ENCODE peak calls at places on chromosomes 13 and 19, in four cellular contexts. One of them, this sample, is unnamed.

GRCh38 chr13:108609353-108609752 is 20.1 kb upstream of the MYO16 start:
- ATAC-seq in upper lobe of left lung: peak
- ATAC-seq in body of pancreas: no peak
- ATAC-seq in stimulated activated memory B cell treated with anti-CD40 and anti-IgM and Interleukin-4, amounts not matched to agents 10 μg/mL and 1 μg/mL and 100 μg/mL, for 72 hours: no peak
- ATAC-seq in this sample: no peak

GRCh38 chr13:46097015-46097414 is 7.8 kb downstream of the CPB2 start:
- ATAC-seq in upper lobe of left lung: no peak
- ATAC-seq in body of pancreas: peak
- ATAC-seq in stimulated activated memory B cell treated with anti-CD40 and anti-IgM and Interleukin-4, amounts not matched to agents 10 μg/mL and 1 μg/mL and 100 μg/mL, for 72 hours: no peak
- ATAC-seq in this sample: no peak

GRCh38 chr19:50777830-50778303 is 7.6 kb downstream of the GPR32 start:
- ATAC-seq in upper lobe of left lung: no peak
- ATAC-seq in body of pancreas: no peak
- ATAC-seq in stimulated activated memory B cell treated with anti-CD40 and anti-IgM and Interleukin-4, amounts not matched to agents 10 μg/mL and 1 μg/mL and 100 μg/mL, for 72 hours: no peak
- ATAC-seq in this sample: no peak

GRCh38 chr19:57829316-57829715 is 783 bp upstream of the ZNF587B start:
- ATAC-seq in upper lobe of left lung: no peak
- ATAC-seq in body of pancreas: no peak
- ATAC-seq in stimulated activated memory B cell treated with anti-CD40 and anti-IgM and Interleukin-4, amounts not matched to agents 10 μg/mL and 1 μg/mL and 100 μg/mL, for 72 hours: no peak
- ATAC-seq in this sample: no peak

GRCh38 chr13:35479223-35479536 is 2.7 kb upstream of the MAB21L1 start:
- ATAC-seq in upper lobe of left lung: no peak
- ATAC-seq in body of pancreas: no peak
- ATAC-seq in stimulated activated memory B cell treated with anti-CD40 and anti-IgM and Interleukin-4, amounts not matched to agents 10 μg/mL and 1 μg/mL and 100 μg/mL, for 72 hours: no peak
- ATAC-seq in this sample: no peak

GRCh38 chr19:1106841-1107654 is 3.3 kb downstream of the GPX4 start:
- ATAC-seq in upper lobe of left lung: no peak
- ATAC-seq in body of pancreas: no peak
- ATAC-seq in stimulated activated memory B cell treated with anti-CD40 and anti-IgM and Interleukin-4, amounts not matched to agents 10 μg/mL and 1 μg/mL and 100 μg/mL, for 72 hours: no peak
- ATAC-seq in this sample: no peak

GRCh38 chr19:6876790-6877189 is 10.6 kb upstream of the ADGRE1 start:
- ATAC-seq in upper lobe of left lung: peak
- ATAC-seq in body of pancreas: no peak
- ATAC-seq in stimulated activated memory B cell treated with anti-CD40 and anti-IgM and Interleukin-4, amounts not matched to agents 10 μg/mL and 1 μg/mL and 100 μg/mL, for 72 hours: no peak
- ATAC-seq in this sample: no peak

GRCh38 chr19:34661357-34661756 is 15.6 kb downstream of the SCGB2B2 start:
- ATAC-seq in upper lobe of left lung: no peak
- ATAC-seq in body of pancreas: peak
- ATAC-seq in stimulated activated memory B cell treated with anti-CD40 and anti-IgM and Interleukin-4, amounts not matched to agents 10 μg/mL and 1 μg/mL and 100 μg/mL, for 72 hours: no peak
- ATAC-seq in this sample: no peak

GRCh38 chr13:30991922-30992321 is 59.5 kb downstream of the TEX26 start:
- ATAC-seq in upper lobe of left lung: no peak
- ATAC-seq in body of pancreas: no peak
- ATAC-seq in stimulated activated memory B cell treated with anti-CD40 and anti-IgM and Interleukin-4, amounts not matched to agents 10 μg/mL and 1 μg/mL and 100 μg/mL, for 72 hours: no peak
- ATAC-seq in this sample: no peak

GRCh38 chr13:38635030-38635429 is 51.8 kb upstream of the FREM2 start:
- ATAC-seq in upper lobe of left lung: no peak
- ATAC-seq in body of pancreas: no peak
- ATAC-seq in stimulated activated memory B cell treated with anti-CD40 and anti-IgM and Interleukin-4, amounts not matched to agents 10 μg/mL and 1 μg/mL and 100 μg/mL, for 72 hours: no peak
- ATAC-seq in this sample: no peak